ENCODE peak calls at places on chromosome 18, in four cellular contexts. F is SK-N-SH, D is K562, T is HepG2. J is an unnamed sample.

GRCh38 chr18:14221689-14222088 is 89.5 kb upstream of the ZNF519 start:
- DNase-seq in F (peak; percentile 4), D (no peak), T (no peak), J (no peak)

GRCh38 chr18:12305930-12306629 is 2.0 kb upstream of the TUBB6 start:
- DNase-seq in F (no peak), D (no peak), T (no peak), J (no peak)

GRCh38 chr18:62829936-62830335 is 114.6 kb downstream of the PHLPP1 start:
- DNase-seq in F (no peak), D (peak; percentile 17), T (no peak), J (no peak)

GRCh38 chr18:5890606-5891360 is 4.5 kb downstream of the TMEM200C start:
- DNase-seq in F (peak; percentile 90), D (no peak), T (peak; percentile 11), J (no peak)

GRCh38 chr18:2040279-2040678 is 531.0 kb downstream of the METTL4 start:
- DNase-seq in F (no peak), D (no peak), T (no peak), J (no peak)

GRCh38 chr18:29594494-29594893 is 1417.6 kb upstream of the CDH2 start:
- DNase-seq in F (no peak), D (no peak), T (no peak), J (no peak)

GRCh38 chr18:60100805-60101204 is 201.0 kb downstream of the PMAIP1 start:
- DNase-seq in F (no peak), D (no peak), T (no peak), J (no peak)

GRCh38 chr18:32530947-32531651 is 60.4 kb upstream of the GAREM1 start:
- DNase-seq in F (no peak), D (no peak), T (no peak), J (no peak)

GRCh38 chr18:13565228-13565627 is 161.1 kb downstream of the FAM210A start:
- DNase-seq in F (no peak), D (no peak), T (no peak), J (no peak)

GRCh38 chr18:54786211-54786610 is 42.1 kb upstream of the RAB27B start:
- DNase-seq in F (no peak), D (no peak), T (no peak), J (no peak)

GRCh38 chr18:23189768-23190661 is 54.7 kb downstream of the CABLES1 start:
- DNase-seq in F (no peak), D (no peak), T (peak; percentile 35), J (no peak)

GRCh38 chr18:183769-184168 is 25.4 kb downstream of the USP14 start:
- DNase-seq in F (peak; percentile 3), D (peak; percentile 42), T (no peak), J (no peak)

GRCh38 chr18:68494802-68495560 is 219.9 kb downstream of the TMX3 start:
- DNase-seq in F (no peak), D (no peak), T (no peak), J (no peak)

GRCh38 chr18:46278481-46279465 is 174.6 kb downstream of the HAUS1 start:
- DNase-seq in F (no peak), D (no peak), T (no peak), J (no peak)

GRCh38 chr18:23619388-23619873 is 33.1 kb upstream of the NPC1 start:
- DNase-seq in F (no peak), D (no peak), T (no peak), J (no peak)

GRCh38 chr18:67771271-67771670 is 254.8 kb upstream of the DSEL start:
- DNase-seq in F (no peak), D (no peak), T (no peak), J (no peak)

GRCh38 chr18:59779979-59780378 is 82.8 kb upstream of the CCBE1 start:
- DNase-seq in F (no peak), D (no peak), T (no peak), J (no peak)

GRCh38 chr18:10926565-10927194 is 222.7 kb downstream of the PIEZO2 start:
- DNase-seq in F (no peak), D (no peak), T (no peak), J (no peak)

GRCh38 chr18:37393945-37394609 is 171.5 kb downstream of the CELF4 start:
- DNase-seq in F (peak; percentile 97), D (peak; percentile 89), T (no peak), J (no peak)

GRCh38 chr18:34224423-34225217 is at the start of gene NOL4:
- DNase-seq in F (peak; percentile 89), D (no peak), T (peak; percentile 51), J (no peak)

GRCh38 chr18:63137999-63138448 is 181.5 kb downstream of the BCL2 start:
- DNase-seq in F (no peak), D (no peak), T (no peak), J (no peak)

GRCh38 chr18:3972291-3972985 is 482.7 kb downstream of the DLGAP1 start:
- DNase-seq in F (no peak), D (no peak), T (no peak), J (no peak)

GRCh38 chr18:44715245-44715644 is 34.6 kb downstream of the SETBP1 start:
- DNase-seq in F (no peak), D (no peak), T (no peak), J (no peak)

GRCh38 chr18:4586729-4587128 is 131.6 kb upstream of the DLGAP1 start:
- DNase-seq in F (no peak), D (no peak), T (no peak), J (no peak)

GRCh38 chr18:30970201-30970816 is 72.2 kb downstream of the DSC3 start:
- DNase-seq in F (no peak), D (no peak), T (peak; percentile 31), J (peak; percentile 63)

GRCh38 chr18:69752737-69753380 is 194.8 kb downstream of the CD226 start:
- DNase-seq in F (no peak), D (no peak), T (peak; percentile 99), J (no peak)

GRCh38 chr18:8248576-8248975 is 360.7 kb upstream of the RAB12 start:
- DNase-seq in F (no peak), D (no peak), T (no peak), J (no peak)

GRCh38 chr18:59500765-59501164 is 141.7 kb upstream of the LMAN1 start:
- DNase-seq in F (no peak), D (no peak), T (no peak), J (no peak)

GRCh38 chr18:33594799-33595198 is 16.8 kb downstream of the ASXL3 start:
- DNase-seq in F (no peak), D (no peak), T (no peak), J (no peak)

GRCh38 chr18:7261199-7261598 is 30.3 kb downstream of the LRRC30 start:
- DNase-seq in F (no peak), D (no peak), T (no peak), J (no peak)

GRCh38 chr18:13364721-13365205 is 146.2 kb downstream of the LDLRAD4 start:
- DNase-seq in F (no peak), D (no peak), T (no peak), J (no peak)

GRCh38 chr18:11654736-11655604 is 34.1 kb upstream of the GNAL start:
- DNase-seq in F (peak; percentile 59), D (peak; percentile 72), T (no peak), J (peak; percentile 27)

DNA sequence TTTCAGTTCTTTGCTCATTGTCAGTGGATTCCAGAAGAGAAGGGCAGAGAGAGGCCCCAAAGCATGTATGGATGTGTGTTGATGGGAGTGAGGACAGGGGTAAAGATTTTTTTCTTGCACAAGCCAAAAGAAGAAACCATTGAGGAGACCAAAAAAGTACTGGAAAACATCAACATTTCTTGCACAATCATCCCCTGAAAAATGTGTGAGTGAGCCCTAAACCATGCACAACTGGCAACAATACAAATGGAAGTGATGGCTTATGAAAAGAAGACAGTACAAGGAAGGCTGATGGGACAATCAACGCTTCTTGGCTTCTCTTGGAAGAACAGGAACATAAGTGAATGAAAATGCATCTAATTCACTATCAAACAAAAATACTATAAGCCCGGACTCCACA is 5.6 kb upstream of the SMAD7 start:
- DNase-seq in F (no peak), D (no peak), T (no peak), J (no peak)
- H3K4me3 ChIP-seq in F (no peak overlapping the region), D (no peak overlapping the region), T (no peak overlapping the region), J (no peak overlapping the region)

DNA sequence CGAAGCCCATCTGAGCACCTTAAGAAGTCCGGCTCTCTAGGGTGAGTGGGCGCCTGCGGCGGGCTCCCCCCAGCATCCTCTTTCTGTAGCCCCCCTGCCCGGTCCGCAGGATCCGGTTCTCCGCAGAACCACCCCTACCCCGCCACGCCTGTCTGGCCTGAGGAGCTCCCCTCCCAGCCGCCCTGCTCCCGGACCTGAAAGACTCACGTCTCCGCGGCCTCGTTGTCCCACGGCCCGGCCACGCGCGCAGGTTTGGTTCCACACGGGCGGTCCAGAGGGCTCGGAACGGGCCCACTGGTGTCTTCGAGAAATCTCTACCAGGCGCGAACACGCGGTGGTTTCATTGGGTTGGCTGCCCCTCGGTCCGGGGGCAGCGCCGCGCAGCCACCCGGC is 237 bp downstream of the SLC39A6 start:
- DNase-seq in F (no peak), D (no peak), T (no peak), J (no peak)
- TF ChIP-seq ELF1 in F (no peak), D (no peak), T (no peak), J (no peak)

DNA sequence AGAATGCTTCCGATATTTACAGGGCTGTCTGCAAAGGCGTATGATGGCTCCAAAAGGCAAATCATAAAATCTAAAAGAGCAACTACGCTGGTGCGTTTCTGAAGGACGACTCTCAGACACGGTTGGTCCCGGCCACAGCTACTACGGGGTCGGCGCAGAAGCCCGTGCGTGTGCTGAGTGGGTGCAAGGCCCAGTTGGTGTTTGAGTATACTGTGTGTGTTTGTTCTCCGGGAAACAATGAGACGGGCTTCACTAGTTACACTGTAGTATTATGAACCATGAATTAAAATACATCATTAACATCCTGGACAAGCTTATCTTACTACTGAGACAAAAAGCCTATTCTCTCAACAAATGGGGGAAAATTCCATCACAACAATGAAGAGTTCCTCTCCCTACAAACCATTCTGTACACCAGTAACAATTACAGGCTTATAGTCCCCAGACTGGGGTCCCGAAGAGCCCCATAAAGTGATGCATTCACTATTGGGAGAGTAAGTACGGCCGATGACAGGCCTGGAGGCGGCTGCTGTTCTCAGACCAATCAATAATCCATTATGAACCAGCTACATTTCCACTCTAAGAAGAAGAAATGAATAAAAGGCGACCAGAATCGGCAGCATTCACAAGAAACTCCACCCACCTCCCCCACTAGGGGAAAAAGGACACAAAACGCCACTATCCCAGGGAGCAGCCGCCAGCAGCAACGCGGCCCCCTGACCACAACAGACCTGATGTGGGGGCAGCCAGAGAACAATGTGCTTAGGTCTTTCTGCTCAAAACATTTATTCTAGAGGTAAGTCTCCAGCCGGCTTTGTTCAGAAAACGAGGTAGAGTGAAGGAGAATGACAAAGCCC is 43.3 kb downstream of the ZNF516 start:
- DNase-seq in F (no peak), D (no peak), T (no peak), J (no peak)
- H3K4me3 ChIP-seq in F (peak overlapping the region; percentile 43), D (no peak overlapping the region), T (no peak overlapping the region), J (no peak overlapping the region)

GRCh38 chr18:48930926-48931325 is 19.8 kb downstream of the SMAD7 start:
- DNase-seq in F (no peak), D (no peak), T (no peak), J (no peak)

GRCh38 chr18:48929212-48929612 is 21.6 kb downstream of the SMAD7 start:
- DNase-seq in F (no peak), D (no peak), T (no peak), J (no peak)

GRCh38 chr18:48927286-48928080 is 23.3 kb downstream of the SMAD7 start:
- DNase-seq in F (no peak), D (no peak), T (no peak), J (no peak)

GRCh38 chr18:48929951-48930713 is 20.6 kb downstream of the SMAD7 start:
- DNase-seq in F (peak; percentile 81), D (no peak), T (peak; percentile 99), J (no peak)

DNA sequence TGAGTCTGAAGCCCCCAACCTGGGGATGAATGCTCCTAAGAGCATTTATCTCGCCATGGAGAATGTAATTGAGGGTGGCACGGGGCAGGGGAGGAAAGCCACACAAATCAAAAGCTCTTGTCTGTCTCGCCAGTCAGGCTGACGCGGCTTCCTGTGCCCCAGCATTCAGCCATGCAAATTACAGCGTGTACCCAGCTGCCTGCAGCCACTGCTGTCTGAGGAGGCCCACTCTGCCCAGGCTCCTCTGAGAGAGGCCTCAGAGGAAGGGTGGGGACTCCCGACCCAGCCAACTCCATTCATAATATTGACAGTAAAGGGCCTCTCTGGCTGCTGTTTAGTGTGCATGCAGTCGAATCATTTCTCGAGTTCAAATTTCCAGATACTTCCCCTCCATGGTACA is 22.0 kb downstream of the SMAD7 start:
- DNase-seq in F (peak; percentile 73), D (no peak), T (peak; percentile 65), J (no peak)
- TF ChIP-seq ELF1 in F (no peak), D (no peak), T (no peak), J (no peak)

J was measured in HCT116.